ENCODE peak calls at places on chromosome 15, in nine cellular contexts. D is mucosa of gallbladder; O is hippocampal formation; N is D341Med; P is GM20000; G is effector memory CD8-positive, alpha-beta T cell; V is nephron progenitor cell; B is naive thymus-derived CD8-positive, alpha-beta T cell; F is iPS-NIHi11. H is an unnamed sample.

GRCh38 chr15:62603757-62604156 is 438.7 kb upstream of the C2CD4B start:
- DNase-seq in O (no peak), N (no peak), V (no peak), G (no peak), F (no peak), P (no peak), B (no peak), D (no peak), H (no peak)

GRCh38 chr15:78317145-78317836 is 17.9 kb upstream of the SKIC8 start:
- DNase-seq in P (no peak), G (no peak), O (no peak), D (peak; percentile 18), N (no peak), V (no peak), F (no peak), B (no peak), H (no peak)

GRCh38 chr15:92391640-92392039 is 2.0 kb upstream of the ST8SIA2 start:
- DNase-seq in B (no peak), G (no peak), D (no peak), F (peak; percentile 47), P (peak; percentile 47), V (no peak), N (no peak), O (peak; percentile 4), H (peak; percentile 44)

GRCh38 chr15:66212471-66212870 is 41.1 kb downstream of the MEGF11 start:
- DNase-seq in O (no peak), G (no peak), B (no peak), F (no peak), D (no peak), V (no peak), N (no peak), P (no peak), H (no peak)

GRCh38 chr15:65801229-65801813 is 9.2 kb upstream of the DENND4A start:
- DNase-seq in N (no peak), P (no peak), B (no peak), V (no peak), G (no peak), O (no peak), F (no peak), D (no peak), H (no peak)

GRCh38 chr15:68211656-68212320 is 6.7 kb upstream of the CALML4 start:
- DNase-seq in F (no peak), D (no peak), N (peak; percentile 16), V (no peak), G (no peak), O (no peak), B (no peak), P (no peak), H (no peak)

GRCh38 chr15:45855210-45855906 is 220.5 kb downstream of the SQOR start:
- DNase-seq in O (no peak), B (no peak), F (no peak), G (no peak), N (no peak), P (no peak), D (no peak), V (no peak), H (peak; percentile 2)

GRCh38 chr15:63858881-63859280 is 25.1 kb upstream of the HERC1 start:
- DNase-seq in G (no peak), P (no peak), F (no peak), D (no peak), O (no peak), V (no peak), B (peak; percentile 17), N (no peak), H (peak; percentile 56)

GRCh38 chr15:69704685-69705084 is 252.1 kb downstream of the RPLP1 start:
- DNase-seq in N (no peak), O (no peak), B (no peak), D (no peak), P (no peak), V (no peak), G (no peak), F (no peak), H (no peak)

GRCh38 chr15:61205427-61205826 is 23.7 kb downstream of the RORA start:
- DNase-seq in O (no peak), N (no peak), V (no peak), B (no peak), D (no peak), F (no peak), G (no peak), P (no peak), H (peak; percentile 26)

GRCh38 chr15:99413955-99414754 is 151.6 kb upstream of the MEF2A start:
- DNase-seq in O (no peak), D (no peak), F (peak; percentile 4), G (no peak), N (peak; percentile 14), B (no peak), V (no peak), P (no peak), H (no peak)

GRCh38 chr15:76181705-76182107 is 121.9 kb downstream of the TMEM266 start:
- DNase-seq in D (no peak), O (no peak), B (no peak), N (no peak), G (no peak), P (peak; percentile 76), V (no peak), F (no peak), H (no peak)

GRCh38 chr15:33007295-33007855 is 187.1 kb downstream of the FMN1 start:
- DNase-seq in B (no peak), F (peak; percentile 46), P (no peak), O (peak; percentile 10), V (no peak), G (no peak), N (no peak), D (no peak), H (peak; percentile 29)

GRCh38 chr15:23424111-23424904 is 22.7 kb downstream of the GOLGA6L2 start:
- DNase-seq in N (no peak), G (no peak), B (no peak), D (no peak), P (no peak), V (no peak), O (no peak), F (no peak), H (no peak)

GRCh38 chr15:70149667-70150404 is 52.1 kb upstream of the TLE3 start:
- DNase-seq in V (no peak), B (no peak), D (no peak), P (no peak), F (no peak), G (no peak), N (no peak), O (no peak), H (no peak)

GRCh38 chr15:99613887-99614642 is 48.3 kb downstream of the MEF2A start:
- DNase-seq in G (no peak), B (no peak), F (no peak), V (no peak), D (no peak), O (no peak), P (no peak), N (no peak), H (no peak)

GRCh38 chr15:43412096-43412495 is 41.2 kb downstream of the TUBGCP4 start:
- DNase-seq in O (no peak), P (no peak), D (no peak), G (no peak), F (no peak), N (no peak), V (no peak), B (no peak), H (no peak)

GRCh38 chr15:36742696-36743095 is 163.3 kb downstream of the CDIN1 start:
- DNase-seq in F (no peak), D (no peak), V (no peak), G (no peak), P (no peak), O (no peak), B (no peak), N (no peak), H (no peak)

GRCh38 chr15:41961014-41961518 is 11.3 kb downstream of the EHD4 start:
- DNase-seq in D (no peak), V (no peak), F (no peak), G (no peak), N (no peak), B (no peak), O (no peak), P (no peak), H (no peak)

GRCh38 chr15:85499498-85499897 is 119.1 kb downstream of the AKAP13 start:
- DNase-seq in N (no peak), B (no peak), G (no peak), V (no peak), O (no peak), P (no peak), F (no peak), D (no peak), H (no peak)

GRCh38 chr15:60423540-60423939 is 25.8 kb upstream of the ANXA2 start:
- DNase-seq in B (no peak), F (peak; percentile 36), G (no peak), N (no peak), P (no peak), O (peak; percentile 19), V (peak; percentile 31), D (no peak), H (peak; percentile 42)

GRCh38 chr15:80873568-80873967 is 94.4 kb downstream of the CEMIP start:
- DNase-seq in G (no peak), D (no peak), P (no peak), O (no peak), B (no peak), F (no peak), N (no peak), V (no peak), H (no peak)

GRCh38 chr15:48361690-48362089 is 30.5 kb downstream of the DUT start:
- DNase-seq in F (no peak), O (no peak), D (no peak), N (no peak), V (no peak), P (no peak), G (no peak), B (no peak), H (no peak)

GRCh38 chr15:65460948-65461347 is 38.2 kb upstream of the IGDCC4 start:
- DNase-seq in D (no peak), B (no peak), P (no peak), F (no peak), V (no peak), O (no peak), G (no peak), N (no peak), H (no peak)

GRCh38 chr15:23536659-23537058 is 28.8 kb upstream of the MKRN3 start:
- DNase-seq in O (no peak), P (no peak), V (no peak), B (no peak), N (no peak), F (no peak), D (no peak), G (no peak), H (no peak)

GRCh38 chr15:33872761-33873106 is 95.6 kb upstream of the CHRM5 start:
- DNase-seq in B (no peak), O (no peak), N (no peak), F (no peak), G (no peak), P (no peak), D (no peak), V (no peak), H (no peak)